ENCODE peak calls at places on chromosome 12, in nine cellular contexts. V is neural progenitor cell, H is GM23338, N is GM23248, F is endothelial cell of umbilical vein, B is hepatocyte, Z is MM.1S, Q is fibroblast of lung, K is H1. Y is an unnamed sample.

GRCh38 chr12:130335517-130336392 is 1.9 kb upstream of the PIWIL1 start:
- DNase-seq in V (peak; percentile 79), H (peak; percentile 74), N (peak; percentile 64), F (peak; percentile 46), B (peak; percentile 83), Z (peak; percentile 23), Q (peak; percentile 27), K (peak; percentile 55), Y (peak; percentile 23)

GRCh38 chr12:18383203-18383602 is 121.9 kb downstream of the PIK3C2G start:
- DNase-seq in V (no peak), H (peak; percentile 52), N (peak; percentile 85), F (peak; percentile 46), B (peak; percentile 46), Z (no peak), Q (peak; percentile 92), K (no peak), Y (peak; percentile 11)

GRCh38 chr12:93530358-93530757 is 42.1 kb upstream of the SOCS2 start:
- DNase-seq in V (no peak), H (no peak), N (no peak), F (peak; percentile 73), B (no peak), Z (no peak), Q (no peak), K (no peak), Y (no peak)

GRCh38 chr12:24899503-24900098 is 49.3 kb downstream of the BCAT1 start:
- DNase-seq in V (no peak), H (no peak), N (no peak), F (no peak), B (no peak), Z (no peak), Q (no peak), K (no peak), Y (no peak)

GRCh38 chr12:11782914-11783420 is 133.5 kb downstream of the ETV6 start:
- DNase-seq in V (no peak), H (no peak), N (no peak), F (no peak), B (no peak), Z (no peak), Q (no peak), K (no peak), Y (no peak)

GRCh38 chr12:27499377-27499776 is 24.6 kb upstream of the PPFIBP1 start:
- DNase-seq in V (no peak), H (no peak), N (no peak), F (no peak), B (no peak), Z (no peak), Q (no peak), K (no peak), Y (no peak)

GRCh38 chr12:79187032-79187431 is 322.5 kb downstream of the SYT1 start:
- DNase-seq in V (no peak), H (no peak), N (no peak), F (no peak), B (no peak), Z (peak; percentile 42), Q (no peak), K (no peak), Y (no peak)

GRCh38 chr12:76637807-76638206 is 78.2 kb upstream of the OSBPL8 start:
- DNase-seq in V (no peak), H (no peak), N (peak; percentile 70), F (no peak), B (no peak), Z (no peak), Q (peak; percentile 75), K (no peak), Y (peak; percentile 32)

GRCh38 chr12:78470354-78471195 is 394.0 kb upstream of the SYT1 start:
- DNase-seq in V (peak; percentile 60), H (peak; percentile 72), N (peak; percentile 63), F (peak; percentile 57), B (peak; percentile 43), Z (peak; percentile 60), Q (peak; percentile 53), K (no peak), Y (no peak)

GRCh38 chr12:57250956-57251355 is at the start of gene STAC3:
- DNase-seq in V (no peak), H (peak; percentile 35), N (no peak), F (no peak), B (no peak), Z (no peak), Q (no peak), K (no peak), Y (no peak)
- H3K4me3 ChIP-seq in V (no peak within 1 kb of the TSS), H (no peak within 1 kb of the TSS), N (no peak within 1 kb of the TSS), F (no peak within 1 kb of the TSS), B (no peak within 1 kb of the TSS), Z (no peak within 1 kb of the TSS), Q (no peak within 1 kb of the TSS), K (no peak within 1 kb of the TSS), Y (no peak within 1 kb of the TSS)

GRCh38 chr12:81114241-81114640 is 36.4 kb downstream of the ACSS3 start:
- DNase-seq in V (no peak), H (no peak), N (no peak), F (no peak), B (no peak), Z (no peak), Q (no peak), K (no peak), Y (no peak)
- H2AFZ ChIP-seq in V (no peak overlapping the region), H (no peak overlapping the region), N (no peak overlapping the region), F (no peak overlapping the region), B (no peak overlapping the region), Z (no peak overlapping the region), Q (no peak overlapping the region), K (no peak overlapping the region), Y (no peak overlapping the region)

DNA sequence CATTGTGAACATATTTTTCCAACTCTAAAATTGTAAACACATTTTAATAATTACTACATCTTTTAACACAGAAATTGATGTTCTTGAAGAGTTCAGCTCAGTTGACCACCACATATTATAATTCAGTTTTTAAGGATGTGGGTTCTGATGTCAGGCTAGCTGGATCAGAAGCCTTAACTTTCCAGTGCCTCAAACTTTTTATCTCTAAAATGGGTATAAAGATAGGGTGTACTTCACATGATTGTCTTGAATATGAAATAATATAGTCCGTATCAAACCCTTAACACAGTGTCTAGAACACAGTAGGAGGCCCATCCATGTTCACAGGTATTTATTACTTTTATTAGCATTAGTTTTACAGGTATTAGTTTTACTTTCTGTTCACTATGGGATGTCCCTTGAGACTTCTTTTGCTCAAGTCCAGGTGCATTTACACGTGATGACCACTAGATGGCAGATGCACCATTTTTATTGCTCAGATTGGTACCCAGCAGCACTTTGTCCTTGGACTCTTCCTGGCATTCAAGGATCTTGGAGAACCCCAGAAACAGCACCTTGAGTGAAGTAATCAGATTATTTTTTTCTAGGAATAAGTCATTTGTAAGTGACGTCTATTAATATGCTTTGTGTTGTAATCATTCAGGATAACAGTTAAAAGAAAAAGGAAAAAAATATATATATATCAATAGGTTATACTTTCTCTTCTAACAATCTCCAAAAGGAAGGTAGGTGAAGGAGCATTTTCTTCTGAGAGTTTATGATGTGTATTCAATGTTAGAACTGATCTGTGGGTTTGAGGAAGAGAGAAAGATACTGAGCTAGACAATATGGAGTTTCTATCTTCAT is 580.2 kb downstream of the ETNK1 start:
- DNase-seq in V (peak; percentile 45), H (peak; percentile 72), N (peak; percentile 73), F (peak; percentile 65), B (peak; percentile 63), Z (peak; percentile 76), Q (peak; percentile 44), K (no peak), Y (peak; percentile 35)
- H3K27ac ChIP-seq in V (no peak overlapping the region), H (no peak overlapping the region), N (no peak overlapping the region), F (no peak overlapping the region), B (no peak overlapping the region), Z (no peak overlapping the region), Q (no peak overlapping the region), K (no peak overlapping the region), Y (no peak overlapping the region)

GRCh38 chr12:111188436-111188835 is 180.5 kb downstream of the PHETA1 start:
- DNase-seq in V (no peak), H (no peak), N (no peak), F (no peak), B (no peak), Z (no peak), Q (no peak), K (no peak), Y (no peak)
- H3K4me3 ChIP-seq in V (no peak overlapping the region), H (no peak overlapping the region), N (no peak overlapping the region), F (no peak overlapping the region), B (no peak overlapping the region), Z (no peak overlapping the region), Q (no peak overlapping the region), K (no peak overlapping the region), Y (no peak overlapping the region)

DNA sequence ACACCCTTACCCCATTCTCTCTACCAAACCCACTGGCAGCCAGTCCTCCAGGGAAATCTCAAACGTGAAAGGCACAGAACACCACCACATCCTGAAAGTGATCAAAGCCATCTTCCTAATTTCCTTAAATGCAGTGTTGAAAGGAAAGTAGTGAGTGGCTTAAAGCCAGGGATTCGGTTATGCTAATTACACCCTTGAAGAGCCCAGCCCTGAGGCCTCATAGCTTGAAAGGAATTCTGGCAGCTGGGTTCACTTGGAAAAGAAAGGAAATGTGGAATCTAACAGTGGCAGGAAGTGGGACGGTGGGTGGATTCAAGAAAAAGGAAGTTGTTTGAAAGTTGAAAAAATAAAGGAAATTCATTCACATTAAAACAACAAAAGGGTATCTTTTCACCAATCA is 73.0 kb upstream of the FICD start:
- DNase-seq in V (peak; percentile 63), H (peak; percentile 94), N (no peak), F (no peak), B (no peak), Z (no peak), Q (no peak), K (peak; percentile 50), Y (no peak)
- H2AFZ ChIP-seq in V (peak overlapping the region; percentile 97), H (no peak overlapping the region), N (peak overlapping the region; percentile 25), F (no peak overlapping the region), B (no peak overlapping the region), Z (no peak overlapping the region), Q (no peak overlapping the region), K (no peak overlapping the region), Y (peak overlapping the region; percentile 63)